ENCODE peak calls at places on chromosomes 4 and X, in five cellular contexts. One of them, this sample, is unnamed.

GRCh38 chr4:94995684-94996394 is 238.1 kb downstream of the BMPR1B start:
- DNase-seq in fibroblast of pulmonary artery: peak
- DNase-seq in lower lobe of right lung: no peak
- DNase-seq in pancreas: peak
- DNase-seq in AG04450: no peak
- DNase-seq in this sample: no peak

GRCh38 chr4:85968945-85969830 is 390.7 kb downstream of the MAPK10 start:
- DNase-seq in fibroblast of pulmonary artery: peak
- DNase-seq in lower lobe of right lung: no peak
- DNase-seq in pancreas: no peak
- DNase-seq in AG04450: peak
- DNase-seq in this sample: no peak

GRCh38 chrX:7108995-7109634 is 38.4 kb upstream of the STS start:
- DNase-seq in fibroblast of pulmonary artery: peak
- DNase-seq in lower lobe of right lung: no peak
- DNase-seq in pancreas: no peak
- DNase-seq in AG04450: no peak
- DNase-seq in this sample: no peak

GRCh38 chrX:96684339-96685204 is at the start of gene DIAPH2:
- DNase-seq in fibroblast of pulmonary artery: peak
- DNase-seq in lower lobe of right lung: peak
- DNase-seq in pancreas: peak
- DNase-seq in AG04450: peak
- DNase-seq in this sample: peak

GRCh38 chr4:101081695-101082369 is 265.5 kb downstream of the PPP3CA start:
- DNase-seq in fibroblast of pulmonary artery: no peak
- DNase-seq in lower lobe of right lung: no peak
- DNase-seq in pancreas: peak
- DNase-seq in AG04450: no peak
- DNase-seq in this sample: no peak

GRCh38 chrX:108097380-108097779 is 5.8 kb downstream of the ATG4A start:
- DNase-seq in fibroblast of pulmonary artery: no peak
- DNase-seq in lower lobe of right lung: no peak
- DNase-seq in pancreas: no peak
- DNase-seq in AG04450: no peak
- DNase-seq in this sample: no peak

GRCh38 chrX:77415882-77416281 is 31.3 kb upstream of the FGF16 start:
- DNase-seq in fibroblast of pulmonary artery: no peak
- DNase-seq in lower lobe of right lung: no peak
- DNase-seq in pancreas: no peak
- DNase-seq in AG04450: no peak
- DNase-seq in this sample: no peak

GRCh38 chrX:44462851-44463250 is 79.8 kb downstream of the FUNDC1 start:
- DNase-seq in fibroblast of pulmonary artery: peak
- DNase-seq in lower lobe of right lung: no peak
- DNase-seq in pancreas: no peak
- DNase-seq in AG04450: no peak
- DNase-seq in this sample: no peak

GRCh38 chr4:18318682-18319410 is 297.3 kb upstream of the LCORL start:
- DNase-seq in fibroblast of pulmonary artery: peak
- DNase-seq in lower lobe of right lung: peak
- DNase-seq in pancreas: peak
- DNase-seq in AG04450: no peak
- DNase-seq in this sample: peak

GRCh38 chr4:54065282-54066087 is 1.1 kb upstream of the CHIC2 start:
- DNase-seq in fibroblast of pulmonary artery: peak
- DNase-seq in lower lobe of right lung: no peak
- DNase-seq in pancreas: no peak
- DNase-seq in AG04450: no peak
- DNase-seq in this sample: no peak

GRCh38 chr4:83316459-83317170 is 18.0 kb downstream of the HPSE start:
- DNase-seq in fibroblast of pulmonary artery: no peak
- DNase-seq in lower lobe of right lung: peak
- DNase-seq in pancreas: no peak
- DNase-seq in AG04450: no peak
- DNase-seq in this sample: no peak

GRCh38 chr4:25908491-25908901 is 5.5 kb upstream of the SMIM20 start:
- DNase-seq in fibroblast of pulmonary artery: peak
- DNase-seq in lower lobe of right lung: no peak
- DNase-seq in pancreas: no peak
- DNase-seq in AG04450: peak
- DNase-seq in this sample: no peak

GRCh38 chr4:13970349-13970748 is 342.8 kb upstream of the BOD1L1 start:
- DNase-seq in fibroblast of pulmonary artery: peak
- DNase-seq in lower lobe of right lung: no peak
- DNase-seq in pancreas: no peak
- DNase-seq in AG04450: no peak
- DNase-seq in this sample: no peak

GRCh38 chrX:40526412-40526811 is 54.4 kb upstream of the ATP6AP2 start:
- DNase-seq in fibroblast of pulmonary artery: no peak
- DNase-seq in lower lobe of right lung: no peak
- DNase-seq in pancreas: no peak
- DNase-seq in AG04450: no peak
- DNase-seq in this sample: no peak

GRCh38 chr4:176805155-176805554 is 12.4 kb upstream of the VEGFC start:
- DNase-seq in fibroblast of pulmonary artery: peak
- DNase-seq in lower lobe of right lung: no peak
- DNase-seq in pancreas: no peak
- DNase-seq in AG04450: no peak
- DNase-seq in this sample: no peak

GRCh38 chr4:150673793-150674192 is 91.8 kb downstream of the MAB21L2 start:
- DNase-seq in fibroblast of pulmonary artery: no peak
- DNase-seq in lower lobe of right lung: no peak
- DNase-seq in pancreas: no peak
- DNase-seq in AG04450: no peak
- DNase-seq in this sample: no peak

GRCh38 chr4:87399148-87399547 is 8.2 kb upstream of the HSD17B11 start:
- DNase-seq in fibroblast of pulmonary artery: no peak
- DNase-seq in lower lobe of right lung: no peak
- DNase-seq in pancreas: no peak
- DNase-seq in AG04450: no peak
- DNase-seq in this sample: no peak

GRCh38 chr4:47598896-47599295 is 113.8 kb downstream of the ATP10D start:
- DNase-seq in fibroblast of pulmonary artery: no peak
- DNase-seq in lower lobe of right lung: no peak
- DNase-seq in pancreas: no peak
- DNase-seq in AG04450: no peak
- DNase-seq in this sample: no peak

GRCh38 chrX:148043456-148043855 is 62.3 kb downstream of the FMR1NB start:
- DNase-seq in fibroblast of pulmonary artery: no peak
- DNase-seq in lower lobe of right lung: no peak
- DNase-seq in pancreas: no peak
- DNase-seq in AG04450: no peak
- DNase-seq in this sample: no peak

GRCh38 chr4:181528570-181529184 is 714.5 kb upstream of the TENM3 start:
- DNase-seq in fibroblast of pulmonary artery: peak
- DNase-seq in lower lobe of right lung: peak
- DNase-seq in pancreas: peak
- DNase-seq in AG04450: peak
- DNase-seq in this sample: peak

GRCh38 chr4:41661447-41662076 is 87.0 kb downstream of the PHOX2B start:
- DNase-seq in fibroblast of pulmonary artery: peak
- DNase-seq in lower lobe of right lung: peak
- DNase-seq in pancreas: peak
- DNase-seq in AG04450: peak
- DNase-seq in this sample: peak

GRCh38 chrX:154056739-154057367 is 37.2 kb upstream of the IRAK1 start:
- DNase-seq in fibroblast of pulmonary artery: peak
- DNase-seq in lower lobe of right lung: no peak
- DNase-seq in pancreas: no peak
- DNase-seq in AG04450: no peak
- DNase-seq in this sample: no peak

GRCh38 chr4:142824368-142824767 is 21.7 kb downstream of the INPP4B start:
- DNase-seq in fibroblast of pulmonary artery: peak
- DNase-seq in lower lobe of right lung: no peak
- DNase-seq in pancreas: no peak
- DNase-seq in AG04450: no peak
- DNase-seq in this sample: no peak

GRCh38 chr4:99381588-99382175 is 29.1 kb upstream of the ADH1C start:
- DNase-seq in fibroblast of pulmonary artery: no peak
- DNase-seq in lower lobe of right lung: no peak
- DNase-seq in pancreas: no peak
- DNase-seq in AG04450: no peak
- DNase-seq in this sample: no peak

DNA sequence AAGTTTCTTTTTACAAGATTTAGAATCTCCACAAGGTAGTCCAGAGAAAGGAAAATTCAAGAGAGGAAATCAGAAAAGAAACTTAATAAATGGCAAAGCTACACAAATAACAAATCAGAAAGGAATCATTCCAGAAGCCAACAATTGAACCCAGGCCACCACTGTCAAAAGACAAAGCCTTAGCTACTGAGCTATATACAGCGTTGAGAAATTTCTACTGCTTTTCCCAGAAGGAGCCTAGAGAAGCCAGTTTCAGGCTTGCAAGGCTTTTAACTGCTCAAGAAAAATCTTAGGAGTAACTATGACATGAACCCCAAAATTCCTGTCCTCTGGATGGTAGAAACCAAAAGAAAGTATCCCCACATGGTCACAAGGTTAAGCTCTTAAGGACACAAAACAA is 129.0 kb downstream of the DMD start:
- DNase-seq in fibroblast of pulmonary artery: no peak
- DNase-seq in lower lobe of right lung: no peak
- DNase-seq in pancreas: no peak
- DNase-seq in AG04450: no peak
- DNase-seq in this sample: no peak
- TF ChIP-seq CTCF in fibroblast of pulmonary artery: no peak
- TF ChIP-seq CTCF in lower lobe of right lung: no peak
- TF ChIP-seq CTCF in pancreas: no peak
- TF ChIP-seq CTCF in AG04450: no peak
- TF ChIP-seq CTCF in this sample: no peak

DNA sequence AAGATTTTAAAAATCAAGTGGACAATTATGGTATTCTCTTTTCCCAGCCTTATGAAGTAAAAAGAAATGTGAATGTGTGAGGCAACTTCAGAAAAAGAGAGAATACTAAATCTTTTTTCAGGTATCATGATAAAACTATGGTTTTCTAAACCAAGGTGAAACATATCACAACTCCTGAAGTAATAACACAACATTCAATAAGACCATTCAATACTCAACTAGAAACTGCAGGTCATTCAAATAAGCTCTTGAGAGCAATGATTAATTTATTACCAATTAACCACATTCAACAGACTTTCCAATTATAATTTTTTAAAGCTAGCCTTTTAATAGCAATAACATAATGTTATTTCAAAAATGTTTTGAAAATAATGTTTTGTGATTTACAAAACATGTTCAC is 35.8 kb downstream of the SLC10A7 start:
- DNase-seq in fibroblast of pulmonary artery: no peak
- DNase-seq in lower lobe of right lung: no peak
- DNase-seq in pancreas: no peak
- DNase-seq in AG04450: no peak
- DNase-seq in this sample: no peak
- TF ChIP-seq CTCF in fibroblast of pulmonary artery: no peak
- TF ChIP-seq CTCF in lower lobe of right lung: no peak
- TF ChIP-seq CTCF in pancreas: no peak
- TF ChIP-seq CTCF in AG04450: no peak
- TF ChIP-seq CTCF in this sample: no peak

DNA sequence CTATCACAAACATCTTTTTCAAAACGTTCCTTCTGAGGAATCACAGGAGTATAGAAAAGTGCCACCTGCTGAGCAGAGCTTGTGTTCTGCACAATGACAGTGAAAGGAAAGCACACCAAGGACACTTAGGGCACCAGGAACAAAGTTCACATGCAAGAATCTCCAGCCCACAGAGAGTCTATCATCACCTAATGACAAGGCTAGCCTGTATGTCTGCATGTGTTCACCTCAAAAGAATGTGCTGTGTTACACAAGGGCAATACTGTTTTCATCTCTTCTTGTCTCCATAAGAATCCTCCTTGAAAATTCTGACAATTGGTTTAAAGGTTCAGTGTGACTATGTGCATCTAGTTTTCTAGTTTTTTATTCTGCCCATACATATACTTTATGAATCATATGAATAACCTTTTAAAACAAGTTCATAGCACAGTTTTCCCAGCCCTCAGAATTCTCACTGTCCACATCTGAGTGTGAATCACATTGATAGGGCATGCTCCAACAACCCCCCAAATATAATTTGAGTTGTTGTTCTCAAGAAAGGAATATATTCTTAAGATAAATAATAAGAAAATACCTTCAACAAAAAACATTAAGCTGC is 118.0 kb downstream of the PWWP3B start:
- DNase-seq in fibroblast of pulmonary artery: peak
- DNase-seq in lower lobe of right lung: no peak
- DNase-seq in pancreas: no peak
- DNase-seq in AG04450: no peak
- DNase-seq in this sample: no peak
- TF ChIP-seq CTCF in fibroblast of pulmonary artery: no peak
- TF ChIP-seq CTCF in lower lobe of right lung: no peak
- TF ChIP-seq CTCF in pancreas: no peak
- TF ChIP-seq CTCF in AG04450: no peak
- TF ChIP-seq CTCF in this sample: no peak

DNA sequence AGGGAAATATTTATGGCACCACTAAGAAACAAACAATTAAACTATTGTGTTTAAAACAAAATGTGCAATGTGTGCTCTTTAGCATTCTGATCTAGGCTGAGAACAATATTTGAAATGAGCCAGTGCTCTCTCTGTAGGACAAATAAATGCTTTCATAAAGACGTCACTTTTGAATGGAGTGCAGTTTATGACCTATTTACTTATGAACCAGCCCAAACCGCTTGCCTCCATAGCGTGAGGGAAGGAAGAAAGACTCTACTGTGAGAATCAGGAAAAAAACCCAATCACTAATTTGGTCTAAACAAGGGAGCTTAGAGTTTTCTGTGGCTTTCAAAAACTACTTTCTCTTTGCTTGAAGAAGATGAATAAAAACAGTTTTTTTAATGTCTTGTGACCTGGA is 39.4 kb downstream of the SAT1 start:
- DNase-seq in fibroblast of pulmonary artery: no peak
- DNase-seq in lower lobe of right lung: no peak
- DNase-seq in pancreas: no peak
- DNase-seq in AG04450: no peak
- DNase-seq in this sample: no peak
- TF ChIP-seq CTCF in fibroblast of pulmonary artery: no peak
- TF ChIP-seq CTCF in lower lobe of right lung: no peak
- TF ChIP-seq CTCF in pancreas: no peak
- TF ChIP-seq CTCF in AG04450: no peak
- TF ChIP-seq CTCF in this sample: no peak

This sample was measured in left ventricle myocardium inferior.